ENCODE peak calls at places on chromosomes 2 and 18, in seven cellular contexts. J, H, P, C, D, U and B are unnamed samples. For H3K27me3, the result is how much of the 10 kb centered on the place peaks cover.

GRCh38 chr2:207284556-207285450 is 119.1 kb upstream of the KLF7 start:
- DNase-seq in J (no peak), H (no peak), P (no peak), C (no peak), D (no peak), U (no peak), B (no peak)

GRCh38 chr2:33616873-33617272 is 17.8 kb upstream of the FAM98A start:
- DNase-seq in J (no peak), H (no peak), P (no peak), C (no peak), D (no peak), U (no peak), B (no peak)

GRCh38 chr2:149860276-149860921 is 272.8 kb upstream of the MMADHC start:
- DNase-seq in J (peak), H (no peak), P (no peak), C (no peak), D (peak), U (peak), B (peak)

GRCh38 chr2:19860022-19860421 is 41.8 kb downstream of the TTC32 start:
- DNase-seq in J (peak), H (no peak), P (no peak), C (no peak), D (no peak), U (no peak), B (no peak)

GRCh38 chr2:197414039-197414438 is 20.8 kb downstream of the SF3B1 start:
- DNase-seq in J (no peak), H (no peak), P (no peak), C (no peak), D (no peak), U (no peak), B (no peak)

GRCh38 chr2:234204480-234204879 is 154.0 kb downstream of the SPP2 start:
- DNase-seq in J (no peak), H (no peak), P (no peak), C (no peak), D (peak), U (no peak), B (no peak)

GRCh38 chr2:60556998-60557955 is 3.8 kb upstream of the BCL11A start:
- DNase-seq in J (no peak), H (no peak), P (no peak), C (peak), D (peak), U (no peak), B (peak)

GRCh38 chr2:156437876-156438410 is 1.8 kb downstream of the GPD2 start:
- DNase-seq in J (no peak), H (no peak), P (no peak), C (peak), D (no peak), U (no peak), B (no peak)

GRCh38 chr2:239611222-239611795 is 210.5 kb upstream of the HDAC4 start:
- DNase-seq in J (no peak), H (no peak), P (no peak), C (no peak), D (no peak), U (no peak), B (no peak)

GRCh38 chr2:158965731-158966130 is 2.7 kb upstream of the TANC1 start:
- DNase-seq in J (no peak), H (no peak), P (no peak), C (no peak), D (no peak), U (peak), B (no peak)

GRCh38 chr2:237823544-237823943 is 25.0 kb downstream of the RBM44 start:
- DNase-seq in J (no peak), H (no peak), P (no peak), C (no peak), D (no peak), U (no peak), B (no peak)

GRCh38 chr2:38037757-38038615 is 38.0 kb downstream of the CYP1B1 start:
- DNase-seq in J (no peak), H (no peak), P (peak), C (no peak), D (peak), U (peak), B (no peak)

GRCh38 chr18:56445422-56445821 is 193.0 kb downstream of the TXNL1 start:
- DNase-seq in J (no peak), H (no peak), P (no peak), C (no peak), D (no peak), U (no peak), B (no peak)

GRCh38 chr2:190460533-190460932 is 52.4 kb downstream of the MFSD6 start:
- DNase-seq in J (no peak), H (no peak), P (no peak), C (no peak), D (no peak), U (no peak), B (no peak)

GRCh38 chr2:220962556-220962955 is 609.5 kb downstream of the EPHA4 start:
- DNase-seq in J (no peak), H (no peak), P (no peak), C (no peak), D (peak), U (peak), B (no peak)

GRCh38 chr2:172375247-172375646 is 52.1 kb upstream of the ITGA6 start:
- DNase-seq in J (no peak), H (no peak), P (no peak), C (no peak), D (no peak), U (no peak), B (no peak)

GRCh38 chr2:95179451-95179850 is 13.8 kb downstream of the ZNF2 start:
- DNase-seq in J (no peak), H (no peak), P (no peak), C (peak), D (no peak), U (no peak), B (no peak)

GRCh38 chr2:24017711-24018110 is 7.8 kb downstream of the MFSD2B start:
- DNase-seq in J (no peak), H (no peak), P (no peak), C (no peak), D (no peak), U (no peak), B (no peak)

GRCh38 chr2:33069894-33070651 is 123.3 kb downstream of the LTBP1 start:
- DNase-seq in J (peak), H (no peak), P (no peak), C (peak), D (peak), U (peak), B (peak)

GRCh38 chr18:32040936-32041335 is 22.3 kb downstream of the RNF125 start:
- DNase-seq in J (no peak), H (peak), P (no peak), C (peak), D (no peak), U (no peak), B (no peak)

GRCh38 chr2:235692076-235692475 is 198.2 kb downstream of the AGAP1 start:
- DNase-seq in J (no peak), H (no peak), P (no peak), C (no peak), D (no peak), U (no peak), B (no peak)

GRCh38 chr2:231526341-231527090 is 3.7 kb downstream of the NMUR1 start:
- DNase-seq in J (no peak), H (no peak), P (no peak), C (no peak), D (no peak), U (no peak), B (peak)

GRCh38 chr18:9928646-9929259 is 14.9 kb downstream of the VAPA start:
- DNase-seq in J (no peak), H (no peak), P (no peak), C (no peak), D (no peak), U (no peak), B (no peak)

GRCh38 chr18:3692691-3693090 is 242.7 kb downstream of the TGIF1 start:
- DNase-seq in J (no peak), H (no peak), P (no peak), C (no peak), D (no peak), U (no peak), B (no peak)

GRCh38 chr18:47680488-47680887 is 250.0 kb downstream of the SMAD2 start:
- DNase-seq in J (no peak), H (no peak), P (no peak), C (no peak), D (no peak), U (no peak), B (no peak)

GRCh38 chr2:156455366-156455975 is 19.3 kb downstream of the GPD2 start:
- DNase-seq in J (no peak), H (no peak), P (no peak), C (no peak), D (no peak), U (peak), B (no peak)

GRCh38 chr2:147382322-147382948 is 462.4 kb upstream of the ACVR2A start:
- DNase-seq in J (no peak), H (no peak), P (no peak), C (peak), D (no peak), U (no peak), B (no peak)

GRCh38 chr2:226478121-226478809 is 321.4 kb downstream of the IRS1 start:
- DNase-seq in J (peak), H (no peak), P (no peak), C (peak), D (peak), U (peak), B (peak)

GRCh38 chr2:235721586-235721985 is 227.7 kb downstream of the AGAP1 start:
- DNase-seq in J (no peak), H (no peak), P (no peak), C (no peak), D (no peak), U (no peak), B (no peak)

GRCh38 chr2:48248251-48248933 is 281.6 kb upstream of the STON1 start:
- DNase-seq in J (peak), H (no peak), P (peak), C (no peak), D (peak), U (peak), B (peak)

GRCh38 chr2:102027036-102027702 is 35.4 kb downstream of the IL1R2 start:
- DNase-seq in J (no peak), H (no peak), P (no peak), C (no peak), D (peak), U (peak), B (no peak)
- H3K27me3 ChIP-seq in J (under half), H (under half), P (under half), C (under half), D (under half), U (under half), B (under half)

DNA sequence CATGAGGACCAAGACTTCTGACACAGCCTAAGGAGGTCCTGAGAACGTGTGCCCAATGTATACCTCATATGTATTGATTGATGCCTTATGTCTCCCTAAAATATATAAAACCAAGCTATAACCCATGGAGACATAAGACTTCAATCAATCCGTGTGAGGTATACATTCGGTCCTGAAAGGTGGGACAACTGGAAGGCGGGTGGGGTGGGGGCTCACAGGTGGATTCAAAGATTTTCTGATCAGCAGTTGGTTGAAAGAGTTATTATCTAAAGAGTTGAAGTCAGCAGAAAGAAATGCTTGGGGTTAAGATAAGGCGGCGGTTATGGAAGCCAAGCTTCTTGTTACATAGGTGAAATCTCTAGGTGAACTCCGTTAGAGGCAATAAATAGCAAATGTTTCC is 25.7 kb upstream of the SH3RF3 start:
- DNase-seq in J (no peak), H (no peak), P (no peak), C (peak), D (no peak), U (no peak), B (no peak)
- H3K27me3 ChIP-seq in J (under half), H (under half), P (under half), C (under half), D (under half), U (half or more), B (under half)

GRCh38 chr2:46865181-46865970 is 50.2 kb downstream of the MCFD2 start:
- DNase-seq in J (no peak), H (no peak), P (no peak), C (peak), D (no peak), U (no peak), B (no peak)
- H3K27me3 ChIP-seq in J (under half), H (under half), P (under half), C (under half), D (under half), U (under half), B (under half)

DNA sequence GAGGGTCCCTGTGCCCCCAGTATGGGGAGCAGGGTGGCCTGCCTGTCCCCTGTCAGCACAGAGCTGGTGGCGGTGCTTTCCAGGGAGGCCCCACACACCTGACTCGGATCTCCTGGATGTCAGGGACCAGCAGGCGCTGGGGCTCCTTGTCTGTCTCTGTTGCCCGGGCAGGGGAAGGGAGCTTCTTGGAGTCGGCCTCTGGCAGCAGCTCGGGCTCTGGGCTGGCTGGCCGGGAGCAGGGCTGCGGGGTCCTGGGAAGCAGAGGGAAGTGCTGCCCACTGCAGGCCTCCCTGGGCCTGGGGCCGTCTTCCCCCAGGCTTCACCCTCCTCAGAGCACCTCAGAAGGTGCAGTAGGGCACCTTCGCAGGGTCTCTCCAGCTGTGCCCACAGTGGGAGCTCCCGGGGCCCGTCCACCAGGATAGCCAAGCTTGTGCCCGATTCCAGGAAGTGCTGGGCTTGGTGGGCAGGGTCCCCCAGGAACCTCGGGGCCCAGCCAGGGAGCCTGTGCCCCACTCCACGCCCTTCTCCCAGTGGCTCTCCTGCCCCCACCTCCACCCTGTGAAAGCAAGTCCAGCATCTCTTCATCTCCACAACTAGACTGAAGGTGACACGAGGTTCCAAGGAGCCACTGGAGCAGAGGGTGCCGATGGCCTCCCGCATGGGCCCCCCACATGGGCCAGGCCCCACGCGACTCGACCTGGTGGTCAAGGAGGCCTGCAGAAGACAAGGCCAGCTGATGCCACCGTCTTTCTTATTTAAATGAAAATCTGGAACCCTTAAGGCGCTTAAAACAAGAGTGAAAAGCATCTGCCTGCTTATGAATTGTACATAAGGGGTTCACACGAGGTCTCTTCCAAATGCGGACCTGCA is 28.2 kb downstream of the AQP12A start:
- DNase-seq in J (no peak), H (no peak), P (no peak), C (no peak), D (no peak), U (no peak), B (no peak)
- H3K27me3 ChIP-seq in J (under half), H (under half), P (under half), C (under half), D (under half), U (under half), B (under half)

GRCh38 chr2:117212562-117212961 is 601.9 kb upstream of the DDX18 start:
- DNase-seq in J (no peak), H (no peak), P (no peak), C (no peak), D (no peak), U (no peak), B (no peak)

DNA sequence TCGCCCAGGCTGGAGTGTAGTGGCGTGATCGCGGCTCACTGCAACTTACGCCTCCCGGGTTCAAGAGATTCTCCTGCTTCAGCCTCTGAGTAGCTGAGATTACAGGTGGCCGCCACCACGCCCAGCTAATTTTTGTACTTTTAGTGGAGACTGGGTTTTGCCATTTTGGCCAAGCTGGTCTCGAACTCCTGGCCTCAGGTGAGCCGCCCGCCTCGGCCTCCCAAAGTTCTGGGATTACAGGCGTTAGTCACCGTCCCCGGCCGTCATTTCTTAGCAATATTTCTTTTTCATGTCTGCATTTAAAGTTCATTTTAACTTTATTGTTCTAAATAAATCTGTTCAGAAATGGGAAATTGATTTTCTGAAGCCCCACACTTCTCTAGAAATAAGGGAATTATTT is 597.3 kb upstream of the DDX18 start:
- DNase-seq in J (no peak), H (no peak), P (no peak), C (no peak), D (no peak), U (no peak), B (no peak)
- H3K27me3 ChIP-seq in J (under half), H (under half), P (under half), C (under half), D (under half), U (under half), B (under half)

DNA sequence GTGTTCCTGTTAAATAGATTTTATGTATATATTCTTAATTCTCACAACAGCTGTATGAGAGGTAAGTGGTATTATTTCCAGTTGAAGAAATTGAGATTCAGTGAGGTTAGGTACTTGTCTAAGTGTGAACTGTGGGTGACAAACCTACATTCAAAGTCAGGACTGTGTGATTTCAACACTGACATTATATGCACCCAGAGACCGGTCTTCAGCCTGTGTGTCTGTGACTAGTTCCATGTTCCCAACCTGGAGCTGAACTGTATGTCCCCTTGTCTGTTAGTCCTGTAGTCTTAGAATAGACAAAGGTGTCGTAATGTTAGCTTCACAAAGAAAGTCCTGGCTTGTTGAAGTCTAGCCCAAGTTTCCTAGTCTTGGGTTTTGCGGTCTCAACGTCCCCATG is 17.4 kb downstream of the PLEKHB2 start:
- DNase-seq in J (no peak), H (no peak), P (no peak), C (no peak), D (no peak), U (no peak), B (no peak)
- H3K27me3 ChIP-seq in J (under half), H (under half), P (under half), C (under half), D (under half), U (under half), B (under half)

GRCh38 chr18:61248589-61248988 is 84.6 kb upstream of the CDH20 start:
- DNase-seq in J (no peak), H (no peak), P (no peak), C (no peak), D (no peak), U (no peak), B (no peak)

GRCh38 chr18:61244632-61245031 is 88.6 kb upstream of the CDH20 start:
- DNase-seq in J (no peak), H (no peak), P (no peak), C (no peak), D (no peak), U (no peak), B (no peak)
- H3K27me3 ChIP-seq in J (under half), H (under half), P (under half), C (under half), D (under half), U (under half), B (under half)